ENCODE peak calls at places on chromosomes 4 and X, in seven cellular contexts. P is H1, Y is K562, A is HCT116, Z is HepG2, O is SK-N-SH, R is GM12878. L is an unnamed sample.

GRCh38 chr4:7842384-7843279 is 97.0 kb downstream of the AFAP1 start:
- DNase-seq in P (no peak), Y (no peak), A (peak; percentile 83), Z (no peak), O (no peak), R (no peak), L (no peak)

GRCh38 chr4:138868562-138868961 is 147.0 kb upstream of the NOCT start:
- DNase-seq in P (no peak), Y (no peak), A (no peak), Z (no peak), O (no peak), R (no peak), L (no peak)

GRCh38 chr4:152408514-152409327 is 127.2 kb downstream of the FBXW7 start:
- DNase-seq in P (no peak), Y (peak; percentile 13), A (peak; percentile 15), Z (peak; percentile 37), O (peak; percentile 8), R (no peak), L (no peak)

GRCh38 chrX:120287513-120288112 is 23.6 kb downstream of the TMEM255A start:
- DNase-seq in P (no peak), Y (no peak), A (no peak), Z (peak; percentile 53), O (no peak), R (peak; percentile 39), L (no peak)

GRCh38 chr4:88697113-88697512 is 516 bp downstream of the NAP1L5 start:
- DNase-seq in P (no peak), Y (no peak), A (no peak), Z (no peak), O (peak; percentile 26), R (no peak), L (no peak)

GRCh38 chr4:122854444-122854843 is 27.8 kb downstream of the FGF2 start:
- DNase-seq in P (no peak), Y (no peak), A (no peak), Z (no peak), O (no peak), R (no peak), L (no peak)

GRCh38 chr4:78688385-78688784 is 87.8 kb upstream of the BMP2K start:
- DNase-seq in P (no peak), Y (no peak), A (no peak), Z (no peak), O (no peak), R (no peak), L (no peak)

GRCh38 chr4:24764305-24764704 is 31.1 kb upstream of the SOD3 start:
- DNase-seq in P (no peak), Y (no peak), A (no peak), Z (no peak), O (no peak), R (no peak), L (no peak)

GRCh38 chr4:33628296-33628695 is 2616.0 kb downstream of the ARAP2 start:
- DNase-seq in P (no peak), Y (no peak), A (no peak), Z (no peak), O (no peak), R (no peak), L (no peak)

GRCh38 chr4:36824682-36825081 is 419.9 kb upstream of the NWD2 start:
- DNase-seq in P (no peak), Y (peak; percentile 10), A (peak; percentile 24), Z (no peak), O (no peak), R (no peak), L (no peak)

GRCh38 chrX:100695302-100695701 is 36.6 kb downstream of the SYTL4 start:
- DNase-seq in P (no peak), Y (no peak), A (no peak), Z (peak; percentile 2), O (peak; percentile 8), R (no peak), L (no peak)

GRCh38 chr4:139845481-139846093 is 180.0 kb downstream of the MGST2 start:
- DNase-seq in P (no peak), Y (no peak), A (no peak), Z (no peak), O (no peak), R (no peak), L (no peak)

GRCh38 chr4:89277412-89277811 is 30.2 kb downstream of the GPRIN3 start:
- DNase-seq in P (no peak), Y (no peak), A (no peak), Z (no peak), O (no peak), R (no peak), L (no peak)

GRCh38 chrX:7372843-7373525 is 225.0 kb upstream of the PUDP start:
- DNase-seq in P (no peak), Y (no peak), A (no peak), Z (no peak), O (no peak), R (no peak), L (no peak)

GRCh38 chr4:46945062-46945461 is 36.0 kb upstream of the COX7B2 start:
- DNase-seq in P (no peak), Y (no peak), A (no peak), Z (no peak), O (no peak), R (no peak), L (no peak)

GRCh38 chrX:24498975-24499374 is 33.9 kb downstream of the PDK3 start:
- DNase-seq in P (no peak), Y (peak; percentile 10), A (no peak), Z (no peak), O (peak; percentile 30), R (no peak), L (peak; percentile 48)

GRCh38 chr4:3766207-3766790 is at the start of gene ADRA2C:
- DNase-seq in P (no peak), Y (peak; percentile 74), A (no peak), Z (peak; percentile 20), O (peak; percentile 87), R (no peak), L (peak; percentile 86)

GRCh38 chrX:38636949-38637819 is 75.8 kb downstream of the TSPAN7 start:
- DNase-seq in P (no peak), Y (no peak), A (no peak), Z (peak; percentile 82), O (no peak), R (no peak), L (no peak)

GRCh38 chrX:105260291-105261043 is 40.0 kb upstream of the TEX13A start:
- DNase-seq in P (no peak), Y (no peak), A (no peak), Z (no peak), O (peak; percentile 0), R (no peak), L (no peak)
- TF ChIP-seq JUND in P (no peak), Y (no peak), A (no peak), Z (no peak), O (no peak), R (no peak), L (no peak)

GRCh38 chr4:74536557-74536956 is 91.6 kb downstream of the AREG start:
- DNase-seq in P (no peak), Y (no peak), A (no peak), Z (no peak), O (no peak), R (no peak), L (no peak)
- TF ChIP-seq JUND in P (no peak), Y (no peak), A (no peak), Z (no peak), O (no peak), R (no peak), L (no peak)

GRCh38 chrX:137033774-137034507 is at the start of gene GPR101:
- DNase-seq in P (no peak), Y (no peak), A (no peak), Z (no peak), O (peak; percentile 45), R (no peak), L (no peak)

GRCh38 chrX:137032378-137032694 is 1.5 kb downstream of the GPR101 start:
- DNase-seq in P (no peak), Y (no peak), A (no peak), Z (no peak), O (no peak), R (no peak), L (no peak)

GRCh38 chrX:137031039-137031438 is 2.8 kb downstream of the GPR101 start:
- DNase-seq in P (no peak), Y (no peak), A (no peak), Z (no peak), O (no peak), R (no peak), L (no peak)

GRCh38 chrX:137032841-137033773 is 688 bp downstream of the GPR101 start:
- DNase-seq in P (no peak), Y (no peak), A (no peak), Z (no peak), O (no peak), R (no peak), L (no peak)

GRCh38 chrX:137031517-137032377 is 2.0 kb downstream of the GPR101 start:
- DNase-seq in P (no peak), Y (peak; percentile 28), A (no peak), Z (no peak), O (peak; percentile 72), R (peak; percentile 5), L (peak; percentile 6)
- TF ChIP-seq JUND in P (no peak), Y (no peak), A (no peak), Z (no peak), O (no peak), R (no peak), L (no peak)

DNA sequence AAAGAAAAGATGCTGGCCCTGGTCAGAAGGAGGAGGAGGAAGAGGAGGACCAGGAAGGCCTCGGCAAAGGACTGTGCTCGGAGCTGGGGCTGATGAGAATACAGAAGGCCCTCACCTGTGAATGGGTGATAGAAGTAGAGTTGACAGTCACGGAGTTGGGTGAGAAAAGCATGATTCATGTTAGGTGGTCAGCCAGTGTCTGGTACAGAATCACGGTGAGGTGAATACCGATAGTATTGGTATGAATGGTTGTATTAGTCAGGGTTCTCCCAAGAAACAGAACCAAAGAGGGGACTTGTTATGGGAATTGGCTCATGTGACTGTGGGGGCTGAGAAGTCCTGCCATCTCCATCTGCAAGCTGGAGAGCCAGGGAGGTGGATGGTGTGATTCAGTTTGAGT is 32.5 kb upstream of the FAM156A start:
- DNase-seq in P (no peak), Y (no peak), A (no peak), Z (no peak), O (no peak), R (no peak), L (no peak)
- TF ChIP-seq JUND in P (no peak), Y (no peak), A (no peak), Z (no peak), O (no peak), R (no peak), L (no peak)

DNA sequence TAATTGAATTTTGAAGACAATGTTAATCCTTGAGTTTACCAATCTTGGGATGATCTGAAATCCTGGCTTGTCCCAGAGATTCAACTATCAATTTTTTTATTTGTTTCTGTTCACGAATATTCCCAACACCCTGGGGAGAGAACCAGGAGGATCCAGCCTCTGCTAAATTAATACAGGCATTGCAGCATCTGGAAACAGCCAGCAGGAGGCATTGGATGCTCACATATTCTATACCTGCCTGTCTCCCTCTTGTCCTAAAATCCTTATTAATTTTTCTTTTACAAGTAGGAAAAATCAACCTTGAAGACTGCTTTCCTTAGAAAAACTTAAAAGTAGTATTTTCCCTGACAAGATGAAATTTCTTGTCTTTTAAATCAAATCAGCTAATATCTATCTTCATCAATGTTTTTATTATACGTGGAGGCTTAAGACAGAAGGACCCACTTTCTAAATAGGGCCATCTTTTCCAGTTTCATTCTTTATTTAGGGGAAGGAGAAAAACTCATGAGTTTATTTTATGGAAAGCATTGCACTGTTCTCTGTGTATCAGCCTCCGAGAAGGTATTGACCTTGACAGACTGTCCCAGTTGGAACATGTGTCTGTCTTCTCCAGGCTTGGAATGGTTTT is 102.4 kb downstream of the CLNK start:
- DNase-seq in P (no peak), Y (peak; percentile 57), A (peak; percentile 54), Z (peak; percentile 12), O (peak; percentile 27), R (no peak), L (peak; percentile 54)
- TF ChIP-seq JUND in P (no peak), Y (no peak), A (no peak), Z (no peak), O (no peak), R (no peak), L (no peak)

L was measured in T47D.